ENCODE peak calls at places on chromosomes 11 and 22, in nine cellular contexts. One of them, this sample, is unnamed. For H3K79me2, the result is how much of the 10 kb centered on the place peaks cover.

GRCh38 chr22:47162865-47163264 is 400.4 kb downstream of the TBC1D22A start:
- DNase-seq in neural progenitor cell: no peak
- DNase-seq in GM12878: no peak
- DNase-seq in OCI-LY7: no peak
- DNase-seq in K562: no peak
- DNase-seq in H9: peak
- DNase-seq in endothelial cell of umbilical vein: no peak
- DNase-seq in GM23248: no peak
- DNase-seq in fibroblast of lung: no peak
- DNase-seq in this sample: no peak

GRCh38 chr11:62171261-62171723 is 18.7 kb upstream of the SCGB1D1 start:
- DNase-seq in GM23248: peak
- DNase-seq in neural progenitor cell: peak
- DNase-seq in K562: peak
- DNase-seq in endothelial cell of umbilical vein: peak
- DNase-seq in fibroblast of lung: peak
- DNase-seq in H9: peak
- DNase-seq in OCI-LY7: peak
- DNase-seq in GM12878: peak
- DNase-seq in this sample: peak

GRCh38 chr11:7548659-7549283 is 35.0 kb downstream of the PPFIBP2 start:
- DNase-seq in K562: peak
- DNase-seq in OCI-LY7: peak
- DNase-seq in GM12878: no peak
- DNase-seq in H9: peak
- DNase-seq in fibroblast of lung: no peak
- DNase-seq in GM23248: no peak
- DNase-seq in endothelial cell of umbilical vein: no peak
- DNase-seq in neural progenitor cell: peak
- DNase-seq in this sample: no peak

GRCh38 chr11:334264-335033 is 13.8 kb upstream of the IFITM3 start:
- DNase-seq in OCI-LY7: no peak
- DNase-seq in GM12878: no peak
- DNase-seq in GM23248: no peak
- DNase-seq in neural progenitor cell: peak
- DNase-seq in H9: peak
- DNase-seq in endothelial cell of umbilical vein: no peak
- DNase-seq in K562: peak
- DNase-seq in fibroblast of lung: no peak
- DNase-seq in this sample: peak

GRCh38 chr11:17746096-17746495 is 11.5 kb downstream of the KCNC1 start:
- DNase-seq in GM23248: no peak
- DNase-seq in fibroblast of lung: no peak
- DNase-seq in K562: no peak
- DNase-seq in neural progenitor cell: no peak
- DNase-seq in OCI-LY7: no peak
- DNase-seq in GM12878: no peak
- DNase-seq in endothelial cell of umbilical vein: no peak
- DNase-seq in H9: no peak
- DNase-seq in this sample: no peak

GRCh38 chr22:45757068-45757467 is 85.4 kb downstream of the ATXN10 start:
- DNase-seq in endothelial cell of umbilical vein: no peak
- DNase-seq in K562: no peak
- DNase-seq in neural progenitor cell: peak
- DNase-seq in GM12878: no peak
- DNase-seq in H9: peak
- DNase-seq in fibroblast of lung: peak
- DNase-seq in GM23248: peak
- DNase-seq in OCI-LY7: no peak
- DNase-seq in this sample: peak

GRCh38 chr11:102807921-102808320 is 10.0 kb upstream of the MMP1 start:
- DNase-seq in GM12878: no peak
- DNase-seq in fibroblast of lung: peak
- DNase-seq in neural progenitor cell: peak
- DNase-seq in GM23248: peak
- DNase-seq in OCI-LY7: peak
- DNase-seq in H9: peak
- DNase-seq in endothelial cell of umbilical vein: peak
- DNase-seq in K562: peak
- DNase-seq in this sample: no peak

GRCh38 chr11:32794439-32794838 is at the start of gene CCDC73:
- DNase-seq in GM12878: no peak
- DNase-seq in fibroblast of lung: no peak
- DNase-seq in GM23248: no peak
- DNase-seq in neural progenitor cell: no peak
- DNase-seq in endothelial cell of umbilical vein: no peak
- DNase-seq in H9: no peak
- DNase-seq in OCI-LY7: no peak
- DNase-seq in K562: no peak
- DNase-seq in this sample: no peak

GRCh38 chr11:109731451-109731850 is 309.5 kb downstream of the C11orf87 start:
- DNase-seq in fibroblast of lung: no peak
- DNase-seq in GM23248: no peak
- DNase-seq in K562: no peak
- DNase-seq in endothelial cell of umbilical vein: no peak
- DNase-seq in GM12878: no peak
- DNase-seq in H9: no peak
- DNase-seq in neural progenitor cell: no peak
- DNase-seq in OCI-LY7: no peak
- DNase-seq in this sample: no peak

GRCh38 chr11:87428266-87428665 is 390.5 kb downstream of the TMEM135 start:
- DNase-seq in H9: no peak
- DNase-seq in K562: no peak
- DNase-seq in OCI-LY7: no peak
- DNase-seq in GM23248: peak
- DNase-seq in endothelial cell of umbilical vein: no peak
- DNase-seq in fibroblast of lung: peak
- DNase-seq in neural progenitor cell: no peak
- DNase-seq in GM12878: no peak
- DNase-seq in this sample: no peak

GRCh38 chr11:120192831-120193625 is 17.8 kb upstream of the OAF start:
- DNase-seq in GM23248: no peak
- DNase-seq in fibroblast of lung: no peak
- DNase-seq in neural progenitor cell: no peak
- DNase-seq in endothelial cell of umbilical vein: no peak
- DNase-seq in GM12878: no peak
- DNase-seq in OCI-LY7: no peak
- DNase-seq in K562: peak
- DNase-seq in H9: no peak
- DNase-seq in this sample: no peak

GRCh38 chr11:11998091-11998781 is 10.2 kb downstream of the DKK3 start:
- DNase-seq in fibroblast of lung: peak
- DNase-seq in endothelial cell of umbilical vein: peak
- DNase-seq in GM12878: peak
- DNase-seq in neural progenitor cell: no peak
- DNase-seq in H9: no peak
- DNase-seq in GM23248: peak
- DNase-seq in OCI-LY7: no peak
- DNase-seq in K562: no peak
- DNase-seq in this sample: peak

GRCh38 chr11:99509863-99510262 is 489.1 kb downstream of the CNTN5 start:
- DNase-seq in H9: no peak
- DNase-seq in GM23248: no peak
- DNase-seq in fibroblast of lung: no peak
- DNase-seq in endothelial cell of umbilical vein: no peak
- DNase-seq in OCI-LY7: no peak
- DNase-seq in GM12878: no peak
- DNase-seq in K562: no peak
- DNase-seq in neural progenitor cell: no peak
- DNase-seq in this sample: no peak

GRCh38 chr11:28284206-28284605 is 176.0 kb downstream of the METTL15 start:
- DNase-seq in H9: no peak
- DNase-seq in GM12878: no peak
- DNase-seq in fibroblast of lung: no peak
- DNase-seq in GM23248: no peak
- DNase-seq in endothelial cell of umbilical vein: no peak
- DNase-seq in neural progenitor cell: no peak
- DNase-seq in OCI-LY7: no peak
- DNase-seq in K562: no peak
- DNase-seq in this sample: no peak

GRCh38 chr22:47654922-47655451 is 892.5 kb downstream of the TBC1D22A start:
- DNase-seq in GM23248: no peak
- DNase-seq in H9: no peak
- DNase-seq in endothelial cell of umbilical vein: no peak
- DNase-seq in GM12878: no peak
- DNase-seq in neural progenitor cell: no peak
- DNase-seq in OCI-LY7: no peak
- DNase-seq in fibroblast of lung: no peak
- DNase-seq in K562: no peak
- DNase-seq in this sample: no peak

GRCh38 chr22:20508815-20509271 is 1.4 kb downstream of the MED15 start:
- DNase-seq in fibroblast of lung: no peak
- DNase-seq in GM12878: no peak
- DNase-seq in GM23248: peak
- DNase-seq in H9: no peak
- DNase-seq in K562: no peak
- DNase-seq in OCI-LY7: peak
- DNase-seq in neural progenitor cell: no peak
- DNase-seq in endothelial cell of umbilical vein: peak
- DNase-seq in this sample: no peak

GRCh38 chr22:20507253-20508066 is at the start of gene MED15:
- DNase-seq in H9: peak
- DNase-seq in GM23248: peak
- DNase-seq in endothelial cell of umbilical vein: peak
- DNase-seq in fibroblast of lung: peak
- DNase-seq in K562: peak
- DNase-seq in GM12878: peak
- DNase-seq in OCI-LY7: peak
- DNase-seq in neural progenitor cell: peak
- DNase-seq in this sample: peak

GRCh38 chr22:20511578-20512259 is 4.3 kb downstream of the MED15 start:
- DNase-seq in endothelial cell of umbilical vein: no peak
- DNase-seq in fibroblast of lung: no peak
- DNase-seq in GM12878: no peak
- DNase-seq in neural progenitor cell: no peak
- DNase-seq in GM23248: no peak
- DNase-seq in H9: no peak
- DNase-seq in OCI-LY7: no peak
- DNase-seq in K562: peak
- DNase-seq in this sample: no peak

GRCh38 chr22:20509344-20510047 is 2.1 kb downstream of the MED15 start:
- DNase-seq in endothelial cell of umbilical vein: peak
- DNase-seq in fibroblast of lung: peak
- DNase-seq in OCI-LY7: peak
- DNase-seq in GM23248: peak
- DNase-seq in K562: peak
- DNase-seq in neural progenitor cell: peak
- DNase-seq in H9: no peak
- DNase-seq in GM12878: no peak
- DNase-seq in this sample: peak

GRCh38 chr22:20510811-20511577 is 3.6 kb downstream of the MED15 start:
- DNase-seq in neural progenitor cell: no peak
- DNase-seq in GM12878: no peak
- DNase-seq in OCI-LY7: no peak
- DNase-seq in H9: no peak
- DNase-seq in fibroblast of lung: no peak
- DNase-seq in K562: no peak
- DNase-seq in endothelial cell of umbilical vein: no peak
- DNase-seq in GM23248: peak
- DNase-seq in this sample: no peak
- H3K4me2 ChIP-seq in neural progenitor cell: peak
- H3K4me2 ChIP-seq in GM12878: peak
- H3K4me2 ChIP-seq in OCI-LY7: peak
- H3K4me2 ChIP-seq in H9: no peak
- H3K4me2 ChIP-seq in fibroblast of lung: peak
- H3K4me2 ChIP-seq in K562: peak
- H3K4me2 ChIP-seq in endothelial cell of umbilical vein: peak
- H3K4me2 ChIP-seq in GM23248: peak
- H3K4me2 ChIP-seq in this sample: peak

DNA sequence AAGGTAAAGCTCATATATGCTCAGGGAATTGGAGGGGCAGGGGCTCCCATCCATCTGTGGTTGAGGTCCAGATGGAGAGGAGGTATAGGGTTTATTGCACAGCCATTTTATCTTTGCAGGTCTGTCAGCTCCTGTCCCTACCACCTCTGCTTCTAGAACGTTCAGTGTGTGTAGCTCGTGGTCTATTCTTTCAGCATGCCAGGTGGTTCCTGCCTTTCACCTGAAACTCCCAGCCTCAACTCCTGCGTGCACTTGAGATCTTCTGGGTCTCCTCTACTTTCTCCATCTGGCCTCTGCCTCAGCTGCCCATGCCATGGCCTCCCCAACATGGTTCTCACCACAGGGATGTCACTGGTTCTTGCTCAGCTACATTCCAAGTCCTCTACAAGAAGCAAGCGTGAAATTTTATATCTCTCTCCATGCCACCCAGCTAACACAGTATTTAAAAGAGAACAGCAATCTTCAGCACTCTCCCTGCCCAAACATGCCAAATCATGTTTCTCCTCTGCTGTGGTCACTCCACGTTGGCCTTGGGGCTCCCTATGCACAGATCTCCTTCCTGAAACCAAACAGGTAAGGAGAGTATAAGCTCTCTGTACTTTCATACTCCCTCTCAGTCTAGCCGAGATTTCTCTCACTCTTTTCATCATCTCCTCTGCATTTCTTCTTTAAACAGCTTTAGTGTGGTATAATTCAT is 157.8 kb upstream of the TRPC6 start:
- DNase-seq in GM12878: no peak
- DNase-seq in neural progenitor cell: no peak
- DNase-seq in fibroblast of lung: no peak
- DNase-seq in OCI-LY7: no peak
- DNase-seq in GM23248: no peak
- DNase-seq in endothelial cell of umbilical vein: no peak
- DNase-seq in H9: no peak
- DNase-seq in K562: no peak
- DNase-seq in this sample: no peak
- H3K79me2 ChIP-seq in GM12878: under half
- H3K79me2 ChIP-seq in neural progenitor cell: under half
- H3K79me2 ChIP-seq in fibroblast of lung: under half
- H3K79me2 ChIP-seq in OCI-LY7: under half
- H3K79me2 ChIP-seq in GM23248: under half
- H3K79me2 ChIP-seq in endothelial cell of umbilical vein: under half
- H3K79me2 ChIP-seq in H9: under half
- H3K79me2 ChIP-seq in K562: under half
- H3K79me2 ChIP-seq in this sample: under half

GRCh38 chr11:45858751-45859398 is 11.6 kb downstream of the CRY2 start:
- DNase-seq in fibroblast of lung: no peak
- DNase-seq in endothelial cell of umbilical vein: no peak
- DNase-seq in K562: no peak
- DNase-seq in H9: no peak
- DNase-seq in OCI-LY7: no peak
- DNase-seq in neural progenitor cell: no peak
- DNase-seq in GM12878: no peak
- DNase-seq in GM23248: no peak
- DNase-seq in this sample: no peak
- H3K4me2 ChIP-seq in fibroblast of lung: peak
- H3K4me2 ChIP-seq in endothelial cell of umbilical vein: no peak
- H3K4me2 ChIP-seq in K562: no peak
- H3K4me2 ChIP-seq in H9: no peak
- H3K4me2 ChIP-seq in OCI-LY7: no peak
- H3K4me2 ChIP-seq in neural progenitor cell: no peak
- H3K4me2 ChIP-seq in GM12878: no peak
- H3K4me2 ChIP-seq in GM23248: peak
- H3K4me2 ChIP-seq in this sample: peak

DNA sequence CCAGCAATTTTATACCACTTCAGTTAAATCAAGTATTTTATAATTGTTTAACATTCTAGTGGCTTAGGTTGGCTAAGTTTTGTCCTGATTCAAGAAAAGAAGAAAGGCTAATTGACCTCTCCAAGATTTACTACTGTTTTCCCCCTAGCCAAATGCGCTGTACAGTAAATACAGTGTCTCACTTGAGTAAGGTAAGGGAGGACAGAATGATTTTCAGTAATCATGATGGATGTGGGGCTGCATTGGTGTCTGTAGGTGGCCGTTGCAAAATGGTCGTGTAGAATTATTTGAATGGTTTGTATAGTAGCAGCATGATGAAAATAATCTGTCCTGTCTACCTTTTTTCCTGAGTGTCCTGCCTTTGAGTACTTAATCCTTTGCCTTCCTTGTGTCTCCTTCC is 4.6 kb downstream of the CECR2 start:
- DNase-seq in endothelial cell of umbilical vein: no peak
- DNase-seq in K562: no peak
- DNase-seq in GM12878: no peak
- DNase-seq in neural progenitor cell: no peak
- DNase-seq in fibroblast of lung: no peak
- DNase-seq in H9: no peak
- DNase-seq in OCI-LY7: no peak
- DNase-seq in GM23248: no peak
- DNase-seq in this sample: no peak
- H3K79me2 ChIP-seq in endothelial cell of umbilical vein: under half
- H3K79me2 ChIP-seq in K562: under half
- H3K79me2 ChIP-seq in GM12878: under half
- H3K79me2 ChIP-seq in neural progenitor cell: half or more
- H3K79me2 ChIP-seq in fibroblast of lung: under half
- H3K79me2 ChIP-seq in H9: half or more
- H3K79me2 ChIP-seq in OCI-LY7: under half
- H3K79me2 ChIP-seq in GM23248: under half
- H3K79me2 ChIP-seq in this sample: under half